ENCODE peak calls at places on chromosomes 5 and 9, in nine cellular contexts. B is uterus; X is activated naive CD8-positive, alpha-beta T cell treated with anti-CD3 and anti-CD28 coated beads for 36 hours; D is HS-27A; A is SJSA1; U is Jurkat, Clone E6-1; G is lower leg skin; V is T-helper 1 cell; I is substantia nigra. Y is an unnamed sample.

GRCh38 chr5:134125195-134126015 is 10.9 kb downstream of the TCF7 start:
- DNase-seq in B (peak; percentile 62), X (no peak), D (no peak), A (peak; percentile 94), U (no peak), G (peak; percentile 34), V (no peak), I (peak; percentile 34), Y (no peak)

GRCh38 chr9:19085295-19085694 is 17.4 kb downstream of the HAUS6 start:
- DNase-seq in B (no peak), X (no peak), D (no peak), A (no peak), U (no peak), G (no peak), V (no peak), I (no peak), Y (no peak)

GRCh38 chr5:134506054-134507039 is 19.1 kb upstream of the JADE2 start:
- DNase-seq in B (no peak), X (no peak), D (no peak), A (peak; percentile 31), U (no peak), G (no peak), V (no peak), I (no peak), Y (no peak)

GRCh38 chr9:8653855-8654254 is 854.3 kb upstream of the DMAC1 start:
- DNase-seq in B (no peak), X (no peak), D (no peak), A (no peak), U (no peak), G (no peak), V (no peak), I (no peak), Y (no peak)

GRCh38 chr9:123929177-123929869 is 603 bp downstream of the DENND1A start:
- DNase-seq in B (no peak), X (no peak), D (no peak), A (no peak), U (no peak), G (no peak), V (peak; percentile 15), I (peak; percentile 39), Y (peak; percentile 36)

GRCh38 chr9:115649991-115650472 is 503.6 kb upstream of the PAPPA start:
- DNase-seq in B (peak; percentile 75), X (no peak), D (no peak), A (peak; percentile 80), U (no peak), G (peak; percentile 43), V (no peak), I (peak; percentile 71), Y (no peak)

GRCh38 chr5:83957188-83957587 is 236.5 kb upstream of the HAPLN1 start:
- DNase-seq in B (no peak), X (no peak), D (no peak), A (peak; percentile 11), U (no peak), G (no peak), V (no peak), I (no peak), Y (no peak)

GRCh38 chr5:54387659-54388232 is 67.8 kb upstream of the HSPB3 start:
- DNase-seq in B (no peak), X (no peak), D (no peak), A (peak; percentile 21), U (no peak), G (no peak), V (no peak), I (no peak), Y (no peak)

GRCh38 chr5:168833383-168833782 is 254.2 kb upstream of the PANK3 start:
- DNase-seq in B (no peak), X (no peak), D (no peak), A (no peak), U (no peak), G (no peak), V (no peak), I (no peak), Y (no peak)

GRCh38 chr9:128733256-128733655 is 9.3 kb upstream of the ZDHHC12 start:
- DNase-seq in B (peak; percentile 47), X (no peak), D (peak; percentile 48), A (peak; percentile 20), U (no peak), G (peak; percentile 44), V (no peak), I (peak; percentile 22), Y (no peak)

GRCh38 chr9:87270241-87271234 is 227.1 kb upstream of the DAPK1 start:
- DNase-seq in B (peak; percentile 29), X (no peak), D (peak; percentile 62), A (peak; percentile 61), U (no peak), G (no peak), V (no peak), I (no peak), Y (no peak)

GRCh38 chr5:7087719-7088297 is 308.1 kb upstream of the ADCY2 start:
- DNase-seq in B (no peak), X (no peak), D (no peak), A (no peak), U (no peak), G (no peak), V (no peak), I (no peak), Y (no peak)

GRCh38 chr5:136639616-136640015 is 274.3 kb upstream of the TRPC7 start:
- DNase-seq in B (no peak), X (no peak), D (no peak), A (no peak), U (no peak), G (no peak), V (no peak), I (no peak), Y (no peak)

GRCh38 chr9:106077731-106078130 is 383.4 kb downstream of the TMEM38B start:
- DNase-seq in B (no peak), X (no peak), D (no peak), A (peak; percentile 50), U (peak; percentile 84), G (no peak), V (no peak), I (no peak), Y (no peak)

GRCh38 chr9:128716581-128717254 is 7.2 kb downstream of the ZDHHC12 start:
- DNase-seq in B (no peak), X (no peak), D (no peak), A (no peak), U (no peak), G (no peak), V (no peak), I (no peak), Y (no peak)

GRCh38 chr9:126421567-126422428 is 95.2 kb downstream of the MVB12B start:
- DNase-seq in B (no peak), X (no peak), D (no peak), A (no peak), U (no peak), G (no peak), V (no peak), I (no peak), Y (no peak)

GRCh38 chr9:137974746-137975526 is 97.4 kb downstream of the CACNA1B start:
- DNase-seq in B (no peak), X (no peak), D (no peak), A (no peak), U (no peak), G (no peak), V (no peak), I (no peak), Y (no peak)

GRCh38 chr5:32283061-32283460 is 29.7 kb downstream of the MTMR12 start:
- DNase-seq in B (no peak), X (no peak), D (no peak), A (no peak), U (no peak), G (no peak), V (no peak), I (no peak), Y (no peak)

GRCh38 chr9:79617395-79617794 is 45.6 kb downstream of the TLE4 start:
- DNase-seq in B (peak; percentile 52), X (no peak), D (no peak), A (no peak), U (no peak), G (peak; percentile 27), V (no peak), I (no peak), Y (no peak)

GRCh38 chr5:104016650-104017049 is 454.1 kb upstream of the NUDT12 start:
- DNase-seq in B (no peak), X (no peak), D (peak; percentile 22), A (no peak), U (no peak), G (no peak), V (no peak), I (no peak), Y (no peak)

GRCh38 chr9:35859310-35859994 is 10.7 kb downstream of the OR13J1 start:
- DNase-seq in B (no peak), X (no peak), D (no peak), A (no peak), U (peak; percentile 11), G (peak; percentile 14), V (no peak), I (no peak), Y (no peak)

GRCh38 chr5:147530801-147531389 is 21.0 kb upstream of the DPYSL3 start:
- DNase-seq in B (no peak), X (no peak), D (peak; percentile 49), A (peak; percentile 61), U (no peak), G (no peak), V (no peak), I (no peak), Y (no peak)

GRCh38 chr5:44246986-44247385 is 142.2 kb downstream of the FGF10 start:
- DNase-seq in B (no peak), X (no peak), D (peak; percentile 11), A (no peak), U (no peak), G (no peak), V (no peak), I (no peak), Y (no peak)

GRCh38 chr9:76136986-76137385 is 246.5 kb downstream of the PCSK5 start:
- DNase-seq in B (no peak), X (no peak), D (no peak), A (peak; percentile 54), U (no peak), G (no peak), V (no peak), I (no peak), Y (no peak)

GRCh38 chr5:179285236-179285635 is 60.0 kb downstream of the ADAMTS2 start:
- DNase-seq in B (peak; percentile 76), X (no peak), D (no peak), A (no peak), U (no peak), G (no peak), V (no peak), I (peak; percentile 38), Y (no peak)

GRCh38 chr5:167710444-167711025 is 580.9 kb upstream of the WWC1 start:
- DNase-seq in B (no peak), X (no peak), D (no peak), A (no peak), U (no peak), G (no peak), V (no peak), I (no peak), Y (no peak)

GRCh38 chr9:36584626-36585460 is 12.1 kb downstream of the MELK start:
- DNase-seq in B (no peak), X (no peak), D (peak; percentile 79), A (peak; percentile 73), U (no peak), G (no peak), V (no peak), I (no peak), Y (no peak)

GRCh38 chr9:35274988-35275387 is 113.2 kb downstream of the UNC13B start:
- DNase-seq in B (no peak), X (no peak), D (no peak), A (no peak), U (no peak), G (no peak), V (no peak), I (no peak), Y (no peak)

GRCh38 chr5:78995521-78995920 is 10.4 kb upstream of the ARSB start:
- DNase-seq in B (no peak), X (no peak), D (no peak), A (no peak), U (no peak), G (no peak), V (no peak), I (no peak), Y (no peak)

GRCh38 chr9:137749511-137749910 is 128.1 kb upstream of the CACNA1B start:
- DNase-seq in B (no peak), X (no peak), D (no peak), A (no peak), U (no peak), G (no peak), V (no peak), I (no peak), Y (no peak)

GRCh38 chr9:93667627-93668026 is 91.2 kb downstream of the PHF2 start:
- DNase-seq in B (no peak), X (no peak), D (no peak), A (no peak), U (no peak), G (no peak), V (no peak), I (no peak), Y (no peak)